ENCODE peak calls at places on chromosomes 13 and 19, in six cellular contexts. P, X, J, I, C and Q are unnamed samples.
A peak's percentile ranks its signal among the peaks of the same experiment; 100 is the strongest.

GRCh38 chr19:409006-409514 is at the start of gene C2CD4C:
- DNase-seq in X (no peak), I (no peak), C (no peak), P (no peak), J (peak; percentile 10), Q (no peak)

GRCh38 chr13:40172149-40172591 is 494.3 kb downstream of the FOXO1 start:
- DNase-seq in I (no peak), J (no peak), P (no peak), X (peak; percentile 60), C (no peak), Q (no peak)

GRCh38 chr13:32309812-32310706 is 5.1 kb downstream of the ZAR1L start:
- DNase-seq in I (no peak), C (peak; percentile 72), J (no peak), P (no peak), X (no peak), Q (no peak)

GRCh38 chr19:15587663-15588062 is 27.4 kb upstream of the CYP4F8 start:
- DNase-seq in X (no peak), J (no peak), P (peak; percentile 87), I (peak; percentile 66), C (no peak), Q (no peak)

GRCh38 chr13:95862401-95862800 is 185.5 kb downstream of the DNAJC3 start:
- DNase-seq in P (no peak), C (peak; percentile 12), J (no peak), I (no peak), X (no peak), Q (no peak)

GRCh38 chr19:40603719-40604646 is 2.8 kb downstream of the LTBP4 start:
- DNase-seq in X (peak; percentile 99), P (peak; percentile 98), J (peak; percentile 98), C (peak; percentile 92), I (peak; percentile 98), Q (peak; percentile 99)

GRCh38 chr19:39398297-39398864 is 7.2 kb downstream of the MED29 start:
- DNase-seq in I (peak; percentile 84), X (no peak), J (peak; percentile 57), C (peak; percentile 84), P (peak; percentile 95), Q (no peak)

GRCh38 chr19:14375582-14376291 is 5.5 kb upstream of the ADGRE5 start:
- DNase-seq in J (no peak), C (peak; percentile 22), P (peak; percentile 84), I (peak; percentile 58), X (no peak), Q (no peak)

GRCh38 chr19:10145031-10145430 is 25.3 kb upstream of the EIF3G start:
- DNase-seq in X (no peak), J (no peak), P (no peak), C (no peak), I (no peak), Q (no peak)

GRCh38 chr19:10141479-10141878 is 21.8 kb upstream of the EIF3G start:
- DNase-seq in X (no peak), C (no peak), I (no peak), J (no peak), P (no peak), Q (no peak)

GRCh38 chr19:10143700-10144099 is 24.0 kb upstream of the EIF3G start:
- DNase-seq in I (no peak), C (no peak), P (no peak), J (no peak), X (no peak), Q (no peak)

GRCh38 chr19:10141973-10142372 is 22.3 kb upstream of the EIF3G start:
- DNase-seq in P (no peak), I (no peak), X (no peak), C (no peak), J (no peak), Q (no peak)

GRCh38 chr19:10142701-10143375 is 23.1 kb upstream of the EIF3G start:
- DNase-seq in C (no peak), J (no peak), I (no peak), X (no peak), P (peak; percentile 83), Q (no peak)
- TF ChIP-seq POLR2A in C (no peak), J (no peak), I (no peak), X (no peak), P (no peak), Q (no peak)

DNA sequence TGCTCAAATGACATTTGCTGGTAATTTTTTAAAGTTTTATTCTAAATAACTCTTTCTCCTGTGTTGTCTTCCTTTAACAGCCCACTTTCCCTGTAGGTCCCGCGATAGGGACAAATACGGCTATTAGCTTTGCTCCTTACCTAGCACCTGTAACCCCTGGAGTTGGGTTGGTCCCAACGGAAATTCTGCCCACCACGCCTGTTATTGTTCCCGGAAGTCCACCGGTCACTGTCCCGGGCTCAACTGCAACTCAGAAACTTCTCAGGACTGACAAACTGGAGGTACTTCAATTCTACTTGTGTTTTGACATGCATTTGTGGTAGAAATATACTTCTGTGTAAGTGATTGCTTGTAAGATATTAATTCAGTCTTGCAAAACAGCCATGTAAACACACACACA is 91.0 kb upstream of the RAP2A start:
- DNase-seq in P (no peak), C (no peak), I (no peak), X (no peak), J (no peak), Q (no peak)
- H3K27ac ChIP-seq in P (no peak overlapping the region), C (peak overlapping the region; percentile 12), I (no peak overlapping the region), X (peak overlapping the region; percentile 29), J (peak overlapping the region; percentile 14), Q (no peak overlapping the region)

DNA sequence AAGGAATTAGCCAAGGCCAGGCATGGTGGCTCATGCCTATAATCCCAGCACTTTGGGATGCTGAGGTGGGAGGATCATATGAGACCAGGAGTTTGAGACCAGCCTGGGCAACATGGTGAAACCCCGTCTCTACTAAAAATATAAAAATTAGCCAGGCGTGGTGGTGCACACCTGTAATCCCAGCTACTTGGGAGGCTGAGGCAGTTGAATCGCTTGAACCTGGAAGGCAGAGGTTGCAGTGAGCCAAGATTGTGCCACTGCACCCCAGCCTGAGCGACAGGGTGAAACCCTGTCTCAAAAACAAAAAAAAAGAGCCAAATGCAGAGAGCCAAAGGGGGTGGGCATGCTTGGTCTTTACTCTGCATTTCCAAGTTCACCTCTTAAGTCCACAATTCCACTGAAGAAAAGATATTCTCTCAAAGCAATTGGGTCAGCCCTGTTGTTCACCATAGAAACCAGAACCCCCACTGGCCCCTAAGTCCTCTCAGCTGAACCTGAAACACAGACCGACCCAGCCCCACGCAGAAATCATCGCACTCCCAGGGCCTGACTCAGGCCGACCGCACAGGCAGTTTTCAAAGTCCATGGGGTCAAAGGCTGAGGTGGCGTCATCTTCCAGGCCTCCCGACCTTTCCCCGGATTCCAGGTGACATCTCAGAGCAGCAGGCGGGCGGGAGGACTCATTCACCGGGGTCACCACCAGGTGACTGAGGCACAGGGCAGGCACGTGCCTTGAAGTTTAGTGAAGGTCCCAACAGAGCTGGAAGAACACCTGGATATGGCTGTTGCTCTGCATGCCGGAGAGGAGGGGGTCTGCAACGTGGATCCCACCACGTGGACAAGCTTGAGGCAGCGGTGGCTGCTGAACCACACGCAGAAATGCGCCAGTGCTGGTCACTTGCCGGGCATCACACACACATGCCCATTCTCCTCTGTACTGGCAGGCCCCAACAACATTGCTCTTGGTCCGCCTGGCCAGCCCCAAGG is 33.1 kb downstream of the SLC25A42 start:
- DNase-seq in I (no peak), C (no peak), X (no peak), J (no peak), P (no peak), Q (no peak)
- TF ChIP-seq POLR2A in I (no peak), C (no peak), X (no peak), J (no peak), P (no peak), Q (no peak)

DNA sequence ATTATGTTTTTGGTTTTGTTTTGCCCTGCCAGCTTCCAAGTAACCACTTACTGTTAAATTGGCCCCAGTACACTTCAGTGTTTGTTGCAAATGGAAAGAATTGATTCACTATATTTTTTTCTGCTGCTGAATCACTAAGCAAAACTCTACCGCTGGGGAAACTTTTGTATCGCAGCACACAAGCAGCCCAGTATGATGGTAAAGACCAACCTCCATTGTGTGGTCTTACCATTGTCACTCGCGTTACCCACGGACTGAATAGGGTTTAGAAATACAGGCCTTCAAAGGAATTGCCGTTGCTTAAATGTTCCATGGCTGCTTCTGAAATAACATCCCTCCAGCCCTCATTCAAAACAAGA is 7.9 kb downstream of the SPATA13 start:
- DNase-seq in X (no peak), P (no peak), J (no peak), I (no peak), C (no peak), Q (no peak)
- H3K27ac ChIP-seq in X (no peak overlapping the region), P (peak overlapping the region; percentile 61), J (no peak overlapping the region), I (peak overlapping the region; percentile 0), C (no peak overlapping the region), Q (no peak overlapping the region)

DNA sequence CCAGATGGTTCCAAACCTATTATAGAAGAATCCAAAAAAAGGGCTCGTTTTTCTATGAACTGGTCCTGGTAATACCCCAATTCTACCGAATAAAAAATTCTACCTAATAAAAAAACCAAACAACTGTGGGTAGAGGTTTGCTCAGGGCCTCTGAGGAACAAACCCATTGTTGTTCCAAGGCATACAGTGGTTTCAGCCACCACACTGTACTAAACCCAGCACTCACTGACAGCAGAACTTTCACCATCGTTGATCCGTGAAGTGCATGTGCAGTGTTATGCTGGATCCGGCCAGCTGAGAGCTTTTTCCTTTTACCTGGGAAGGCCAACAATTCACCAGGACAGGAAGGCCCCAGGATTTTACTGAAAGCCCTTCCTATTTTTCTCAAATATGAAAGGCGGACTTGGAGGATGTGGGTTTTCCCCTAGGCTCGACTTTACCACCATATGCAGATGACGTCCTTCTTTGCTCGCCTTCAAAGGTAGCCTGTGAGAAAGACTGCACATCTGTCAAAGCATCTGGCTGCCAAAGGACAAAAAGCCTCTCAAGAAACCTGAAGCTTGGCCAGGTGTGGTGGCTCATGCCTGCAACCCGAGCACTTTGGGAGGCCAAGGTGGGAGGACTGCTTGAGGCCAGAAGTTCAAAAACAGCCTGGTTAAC is 7.2 kb upstream of the PABPC3 start:
- DNase-seq in J (no peak), P (no peak), I (no peak), C (no peak), X (no peak), Q (no peak)
- TF ChIP-seq POLR2A in J (no peak), P (no peak), I (no peak), C (no peak), X (no peak), Q (no peak)